ENCODE peak calls at places on chromosomes 2 and 18, in four cellular contexts. R, Z, Y and N are unnamed samples.

GRCh38 chr2:161166538-161167409 is 6.5 kb downstream of the TANK start:
- DNase-seq in R (no peak), Z (no peak), Y (peak; percentile 94), N (no peak)

GRCh38 chr2:237913193-237913917 is 53.5 kb upstream of the UBE2F start:
- DNase-seq in R (peak; percentile 37), Y (no peak), Z (no peak), N (no peak)

GRCh38 chr18:56423626-56424025 is 214.8 kb downstream of the TXNL1 start:
- DNase-seq in Z (no peak), Y (no peak), R (no peak), N (no peak)

GRCh38 chr18:74604774-74605173 is 7.1 kb downstream of the ZNF407 start:
- DNase-seq in Z (no peak), R (no peak), Y (no peak), N (peak; percentile 42)

GRCh38 chr2:38466849-38467767 is 90.0 kb upstream of the ATL2 start:
- DNase-seq in R (no peak), Y (no peak), Z (no peak), N (no peak)

GRCh38 chr2:111665551-111666116 is 218.4 kb downstream of the ANAPC1 start:
- DNase-seq in Z (no peak), R (no peak), Y (no peak), N (no peak)

GRCh38 chr2:196137271-196137670 is 34.1 kb downstream of the STK17B start:
- DNase-seq in R (no peak), Y (no peak), Z (no peak), N (no peak)

GRCh38 chr2:229920011-229920781 is 1.6 kb downstream of the TRIP12 start:
- DNase-seq in Y (peak; percentile 32), R (peak; percentile 54), Z (no peak), N (no peak)

GRCh38 chr18:48023334-48024008 is 93.0 kb upstream of the SMAD2 start:
- DNase-seq in Y (peak; percentile 28), R (peak; percentile 73), Z (no peak), N (no peak)

GRCh38 chr2:180505203-180505602 is 475.2 kb upstream of the UBE2E3 start:
- DNase-seq in Z (no peak), R (no peak), Y (no peak), N (no peak)

GRCh38 chr2:238406222-238406997 is 20.3 kb upstream of the ASB1 start:
- DNase-seq in Z (no peak), Y (no peak), R (no peak), N (no peak)

GRCh38 chr18:47263828-47264314 is 12.4 kb upstream of the SKOR2 start:
- DNase-seq in Y (no peak), Z (no peak), R (no peak), N (no peak)

GRCh38 chr2:182426915-182427233 is at the start of gene PDE1A:
- DNase-seq in Z (no peak), Y (no peak), R (no peak), N (no peak)
- H3K4me3 ChIP-seq in Z (no peak within 1 kb of the TSS), Y (no peak within 1 kb of the TSS), R (no peak within 1 kb of the TSS), N (no peak within 1 kb of the TSS)

GRCh38 chr2:26528870-26529269 is 50.9 kb upstream of the OTOF start:
- DNase-seq in R (peak; percentile 27), Z (no peak), Y (no peak), N (no peak)

GRCh38 chr2:26529406-26530070 is 51.6 kb upstream of the OTOF start:
- DNase-seq in Y (no peak), R (no peak), Z (no peak), N (no peak)

GRCh38 chr2:26530141-26530540 is 52.2 kb upstream of the OTOF start:
- DNase-seq in Y (no peak), R (no peak), Z (no peak), N (no peak)

GRCh38 chr2:26532301-26533250 is 54.7 kb upstream of the OTOF start:
- DNase-seq in Z (no peak), Y (no peak), R (peak; percentile 18), N (no peak)

GRCh38 chr2:26530696-26531095 is 52.8 kb upstream of the OTOF start:
- DNase-seq in Y (no peak), R (peak; percentile 35), Z (no peak), N (peak; percentile 4)
- TF ChIP-seq CTCF in Y (no peak), R (no peak), Z (no peak), N (no peak)

DNA sequence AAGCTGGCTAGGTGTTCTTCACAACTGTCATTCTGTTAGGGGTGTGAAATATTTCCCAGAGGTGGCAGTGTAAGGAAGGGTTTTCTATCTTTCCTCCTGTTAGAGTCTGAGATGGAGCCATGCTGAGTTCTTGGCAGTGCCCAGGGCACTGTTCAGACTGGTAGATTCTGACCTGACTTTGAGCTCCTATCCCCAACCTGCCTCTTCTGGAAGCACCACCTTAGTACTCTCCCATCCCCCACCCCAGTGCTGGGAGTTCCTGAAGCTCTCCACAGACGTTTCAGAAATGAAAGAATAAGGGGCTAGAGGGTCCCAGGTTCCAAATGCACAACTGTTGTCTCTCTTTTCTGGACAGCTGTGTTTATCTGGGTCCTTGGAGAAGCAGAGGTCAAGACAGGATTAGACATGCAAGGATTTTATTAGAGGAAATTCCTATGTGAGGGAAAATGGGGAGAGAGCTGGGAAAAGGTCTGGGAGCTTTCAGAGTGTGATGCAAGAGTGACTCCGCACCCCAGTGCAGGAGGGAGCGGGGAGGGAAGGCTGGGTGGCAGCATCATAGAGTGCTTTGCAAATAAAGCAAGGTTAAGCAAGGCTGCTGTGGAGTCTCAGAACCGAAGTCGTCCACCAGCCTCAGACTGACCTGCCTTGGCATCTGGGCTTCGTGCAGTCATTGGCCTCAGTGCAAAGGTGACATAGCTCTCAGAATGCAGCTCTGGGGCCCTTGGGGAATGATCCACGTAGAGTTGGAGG is 75.5 kb downstream of the SLC4A3 start:
- DNase-seq in Z (no peak), Y (no peak), R (no peak), N (no peak)
- H3K4me3 ChIP-seq in Z (no peak overlapping the region), Y (no peak overlapping the region), R (no peak overlapping the region), N (no peak overlapping the region)

DNA sequence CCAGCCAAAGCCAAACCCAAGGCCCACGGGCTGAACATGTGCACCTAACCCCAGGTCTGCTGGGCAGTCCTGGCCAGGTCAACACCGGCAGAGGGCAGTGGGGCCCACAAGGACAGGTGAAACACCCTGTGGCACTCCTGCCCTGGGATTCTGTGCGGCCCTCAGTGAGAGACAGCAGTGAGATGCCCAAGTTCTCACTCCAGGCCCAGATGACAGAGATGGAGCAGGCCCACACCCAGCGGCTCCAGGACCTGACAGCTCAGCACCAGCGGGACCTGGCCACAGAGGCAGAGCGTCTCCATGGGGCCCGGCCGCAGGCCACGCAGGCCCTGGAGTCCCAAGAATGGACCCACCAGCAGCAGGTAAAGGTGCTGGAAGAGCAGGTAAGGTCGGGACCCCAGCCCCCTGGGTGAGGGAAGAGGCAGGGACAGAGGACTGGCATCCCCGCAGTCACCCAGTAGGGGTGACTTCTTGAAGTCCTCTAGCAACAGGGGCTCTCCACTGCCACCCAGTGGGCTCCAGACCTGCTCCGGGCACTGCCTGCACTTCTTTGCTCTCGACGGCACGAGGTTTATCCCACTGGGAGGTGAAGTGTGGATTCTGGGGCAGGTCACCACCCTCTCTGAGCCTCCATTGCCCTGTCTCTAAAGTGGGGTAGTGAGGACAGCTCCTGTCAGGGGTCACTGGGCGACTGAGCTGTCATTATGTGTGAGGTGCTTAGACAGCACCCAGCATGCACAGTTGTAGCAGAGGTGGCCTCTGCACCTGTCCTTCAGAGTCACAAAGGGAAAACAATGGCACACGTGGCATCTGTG is 8.8 kb upstream of the SNED1 start:
- DNase-seq in Z (peak; percentile 18), Y (peak; percentile 45), R (no peak), N (no peak)
- TF ChIP-seq CTCF in Z (no peak), Y (peak; percentile 63), R (peak; percentile 46), N (peak; percentile 61)

GRCh38 chr2:213252206-213252605 is 32.1 kb upstream of the SPAG16 start:
- DNase-seq in Z (no peak), Y (no peak), R (no peak), N (no peak)
- H3K4me3 ChIP-seq in Z (no peak overlapping the region), Y (no peak overlapping the region), R (no peak overlapping the region), N (no peak overlapping the region)

GRCh38 chr2:165417009-165417408 is 52.5 kb upstream of the CSRNP3 start:
- DNase-seq in Z (no peak), R (no peak), Y (no peak), N (no peak)
- TF ChIP-seq CTCF in Z (no peak), R (no peak), Y (no peak), N (no peak)

GRCh38 chr2:152165306-152165705 is 10.3 kb downstream of the STAM2 start:
- DNase-seq in Z (no peak), R (no peak), Y (no peak), N (no peak)

GRCh38 chr2:152165780-152166179 is 9.8 kb downstream of the STAM2 start:
- DNase-seq in R (no peak), Y (no peak), Z (no peak), N (no peak)

GRCh38 chr2:152162141-152162540 is 13.4 kb downstream of the STAM2 start:
- DNase-seq in Y (no peak), R (no peak), Z (no peak), N (no peak)

GRCh38 chr2:152167070-152167469 is 8.5 kb downstream of the STAM2 start:
- DNase-seq in Z (no peak), R (no peak), Y (peak; percentile 29), N (no peak)

GRCh38 chr2:152166633-152167032 is 8.9 kb downstream of the STAM2 start:
- DNase-seq in R (no peak), Y (peak; percentile 73), Z (no peak), N (no peak)
- H3K4me3 ChIP-seq in R (no peak overlapping the region), Y (peak overlapping the region; percentile 54), Z (no peak overlapping the region), N (no peak overlapping the region)

GRCh38 chr18:58140366-58141325 is 96.6 kb downstream of the NEDD4L start:
- DNase-seq in R (no peak), Z (no peak), Y (no peak), N (no peak)
- TF ChIP-seq CTCF in R (peak; percentile 42), Z (no peak), Y (no peak), N (no peak)

GRCh38 chr2:37005118-37005868 is 39.0 kb upstream of the STRN start:
- DNase-seq in R (peak; percentile 62), Y (peak; percentile 62), Z (no peak), N (no peak)
- H3K4me3 ChIP-seq in R (no peak overlapping the region), Y (no peak overlapping the region), Z (no peak overlapping the region), N (no peak overlapping the region)

GRCh38 chr2:47653909-47654789 is 128.8 kb upstream of the MSH6 start:
- DNase-seq in R (peak; percentile 46), Y (peak; percentile 28), Z (peak; percentile 36), N (no peak)
- TF ChIP-seq CTCF in R (no peak), Y (peak; percentile 21), Z (peak; percentile 15), N (peak; percentile 25)